ENCODE peak calls at places on chromosomes 16 and 17, in four cellular contexts. O is AG09309, P is ascending aorta, J is fibroblast of the aortic adventitia. I is an unnamed sample.

GRCh38 chr17:38617074-38617860 is 11.5 kb upstream of the SRCIN1 start:
- DNase-seq in J (no peak), P (no peak), O (no peak), I (no peak)

GRCh38 chr16:89547860-89548259 is 12.6 kb upstream of the RPL13 start:
- DNase-seq in P (no peak), J (no peak), O (no peak), I (no peak)

GRCh38 chr16:46972429-46972970 is 974 bp downstream of the DNAJA2 start:
- DNase-seq in P (no peak), J (peak), O (no peak), I (no peak)

GRCh38 chr16:23434380-23434779 is 18.6 kb downstream of the COG7 start:
- DNase-seq in O (no peak), P (no peak), J (peak), I (peak)

GRCh38 chr16:49463529-49463928 is 89.9 kb downstream of the C16orf78 start:
- DNase-seq in P (peak), O (no peak), J (no peak), I (no peak)

GRCh38 chr16:82470506-82471196 is 156.1 kb upstream of the CDH13 start:
- DNase-seq in O (no peak), J (no peak), P (no peak), I (no peak)

GRCh38 chr16:70738083-70738977 is 52.5 kb upstream of the MTSS2 start:
- DNase-seq in O (no peak), J (peak), P (peak), I (peak)

GRCh38 chr17:5678171-5678570 is 93.9 kb upstream of the NLRP1 start:
- DNase-seq in J (no peak), P (no peak), O (no peak), I (no peak)

GRCh38 chr17:21295036-21295952 is 10.8 kb downstream of the MAP2K3 start:
- DNase-seq in J (no peak), O (no peak), P (no peak), I (no peak)

GRCh38 chr17:75959839-75960511 is 19.0 kb downstream of the ACOX1 start:
- DNase-seq in P (no peak), O (no peak), J (no peak), I (no peak)

DNA sequence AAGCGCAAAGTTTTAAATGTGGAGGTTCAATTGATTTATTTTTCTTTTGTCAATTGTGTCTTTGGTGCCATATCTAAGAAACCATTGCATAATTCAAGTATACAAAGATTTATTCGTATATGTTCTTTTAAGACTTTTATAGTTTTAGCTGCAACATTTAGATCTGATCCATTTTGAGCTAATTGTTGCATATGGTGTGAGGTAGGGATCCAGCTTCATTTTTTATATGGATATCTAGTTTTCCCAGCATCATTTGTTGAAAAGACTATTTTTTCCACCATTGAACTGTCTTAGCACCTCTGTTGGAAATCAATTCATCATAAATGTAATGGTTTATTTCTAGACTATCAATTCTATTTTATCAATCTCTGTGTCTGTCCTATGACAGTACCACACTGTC is 2.1 kb upstream of the CCR7 start:
- DNase-seq in J (no peak), O (no peak), P (no peak), I (no peak)
- TF ChIP-seq CTCF in J (no peak), O (no peak), P (no peak), I (no peak)

GRCh38 chr16:58494981-58495860 is 4.7 kb upstream of the NDRG4 start:
- DNase-seq in O (peak), J (peak), P (peak), I (peak)
- TF ChIP-seq CTCF in O (peak), J (peak), P (peak), I (peak)

GRCh38 chr16:8921626-8921984 is 39.5 kb downstream of the LITAFD start:
- DNase-seq in O (no peak), P (no peak), J (no peak), I (no peak)
- TF ChIP-seq CTCF in O (no peak), P (no peak), J (no peak), I (no peak)

GRCh38 chr17:9224485-9224884 is 203.2 kb downstream of the NTN1 start:
- DNase-seq in J (no peak), P (no peak), O (no peak), I (no peak)

GRCh38 chr17:9223531-9223930 is 202.2 kb downstream of the NTN1 start:
- DNase-seq in J (no peak), P (no peak), O (no peak), I (no peak)

GRCh38 chr17:9226130-9226793 is 205.0 kb downstream of the NTN1 start:
- DNase-seq in P (no peak), O (no peak), J (no peak), I (no peak)

GRCh38 chr17:9226794-9227135 is 205.5 kb downstream of the NTN1 start:
- DNase-seq in O (no peak), J (no peak), P (no peak), I (no peak)

GRCh38 chr17:9225305-9226101 is 204.2 kb downstream of the NTN1 start:
- DNase-seq in J (no peak), O (no peak), P (no peak), I (no peak)
- TF ChIP-seq CTCF in J (no peak), O (no peak), P (peak), I (no peak)

GRCh38 chr17:36675250-36675649 is 73.9 kb downstream of the MRM1 start:
- DNase-seq in O (no peak), P (no peak), J (no peak), I (no peak)

GRCh38 chr17:36671144-36671543 is 69.8 kb downstream of the MRM1 start:
- DNase-seq in P (no peak), O (no peak), J (no peak), I (no peak)

GRCh38 chr17:36674278-36674650 is 72.9 kb downstream of the MRM1 start:
- DNase-seq in J (no peak), P (no peak), O (no peak), I (no peak)

GRCh38 chr17:36673637-36674277 is 72.4 kb downstream of the MRM1 start:
- DNase-seq in P (no peak), J (no peak), O (no peak), I (no peak)

GRCh38 chr17:36673068-36673467 is 71.7 kb downstream of the MRM1 start:
- DNase-seq in J (no peak), P (no peak), O (no peak), I (no peak)
- TF ChIP-seq CTCF in J (no peak), P (no peak), O (no peak), I (no peak)

GRCh38 chr17:28714281-28714680 is 2.6 kb upstream of the PROCA1 start:
- DNase-seq in P (no peak), J (no peak), O (no peak), I (no peak)
- TF ChIP-seq CTCF in P (no peak), J (no peak), O (no peak), I (no peak)

GRCh38 chr16:3490911-3491629 is 4.2 kb downstream of the C16orf90 start:
- DNase-seq in J (no peak), O (no peak), P (no peak), I (no peak)
- TF ChIP-seq CTCF in J (no peak), O (no peak), P (no peak), I (no peak)

GRCh38 chr16:28823291-28823718 is 506 bp downstream of the ATXN2L start:
- DNase-seq in J (no peak), P (no peak), O (no peak), I (peak)

GRCh38 chr16:28821874-28822519 is 802 bp upstream of the ATXN2L start:
- DNase-seq in J (no peak), O (no peak), P (no peak), I (no peak)

GRCh38 chr16:28823719-28824547 is 1.1 kb downstream of the ATXN2L start:
- DNase-seq in P (peak), J (peak), O (peak), I (peak)

GRCh38 chr16:28824548-28824973 is 1.8 kb downstream of the ATXN2L start:
- DNase-seq in J (no peak), O (no peak), P (no peak), I (no peak)

DNA sequence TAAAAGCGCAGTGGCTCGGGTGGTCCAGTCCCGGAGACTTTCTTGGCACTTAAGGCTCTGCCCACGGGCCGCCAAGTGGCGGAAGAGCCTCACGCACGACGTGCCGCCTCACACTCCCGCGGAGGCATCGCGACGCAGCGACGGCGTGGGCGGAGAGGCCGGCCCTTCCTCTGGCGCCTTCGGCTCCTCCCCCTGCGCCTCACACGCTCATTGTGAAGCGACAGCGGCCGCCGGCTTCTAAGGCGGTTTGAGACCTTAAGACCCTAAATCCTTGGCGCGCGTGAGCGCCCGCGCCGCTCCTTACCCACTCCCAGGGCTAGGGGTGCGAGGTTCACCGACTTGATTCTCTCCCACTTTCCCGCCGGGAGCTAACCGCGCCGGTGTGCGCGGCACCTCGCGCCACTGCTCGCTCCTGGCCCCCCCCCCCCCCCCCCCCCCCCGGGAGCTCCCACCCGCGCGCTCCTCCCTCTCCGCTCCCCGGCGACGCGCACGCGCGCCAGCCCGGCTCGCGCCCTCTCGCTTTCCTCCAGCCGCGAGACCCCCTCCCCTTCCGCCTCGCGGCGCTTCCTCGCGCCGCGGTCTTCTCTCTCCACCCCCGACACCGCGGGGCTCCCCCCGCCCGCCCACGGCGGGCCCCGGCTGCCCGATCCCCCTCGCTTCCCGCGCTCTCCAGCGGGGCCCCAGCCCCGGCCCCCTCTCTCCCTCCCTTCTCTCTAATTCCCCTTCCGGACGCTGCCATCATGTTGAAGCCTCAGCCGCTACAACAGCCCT is at the start of gene ATXN2L:
- DNase-seq in P (peak), O (peak), J (peak), I (peak)
- TF ChIP-seq CTCF in P (no peak), O (peak), J (no peak), I (no peak)

DNA sequence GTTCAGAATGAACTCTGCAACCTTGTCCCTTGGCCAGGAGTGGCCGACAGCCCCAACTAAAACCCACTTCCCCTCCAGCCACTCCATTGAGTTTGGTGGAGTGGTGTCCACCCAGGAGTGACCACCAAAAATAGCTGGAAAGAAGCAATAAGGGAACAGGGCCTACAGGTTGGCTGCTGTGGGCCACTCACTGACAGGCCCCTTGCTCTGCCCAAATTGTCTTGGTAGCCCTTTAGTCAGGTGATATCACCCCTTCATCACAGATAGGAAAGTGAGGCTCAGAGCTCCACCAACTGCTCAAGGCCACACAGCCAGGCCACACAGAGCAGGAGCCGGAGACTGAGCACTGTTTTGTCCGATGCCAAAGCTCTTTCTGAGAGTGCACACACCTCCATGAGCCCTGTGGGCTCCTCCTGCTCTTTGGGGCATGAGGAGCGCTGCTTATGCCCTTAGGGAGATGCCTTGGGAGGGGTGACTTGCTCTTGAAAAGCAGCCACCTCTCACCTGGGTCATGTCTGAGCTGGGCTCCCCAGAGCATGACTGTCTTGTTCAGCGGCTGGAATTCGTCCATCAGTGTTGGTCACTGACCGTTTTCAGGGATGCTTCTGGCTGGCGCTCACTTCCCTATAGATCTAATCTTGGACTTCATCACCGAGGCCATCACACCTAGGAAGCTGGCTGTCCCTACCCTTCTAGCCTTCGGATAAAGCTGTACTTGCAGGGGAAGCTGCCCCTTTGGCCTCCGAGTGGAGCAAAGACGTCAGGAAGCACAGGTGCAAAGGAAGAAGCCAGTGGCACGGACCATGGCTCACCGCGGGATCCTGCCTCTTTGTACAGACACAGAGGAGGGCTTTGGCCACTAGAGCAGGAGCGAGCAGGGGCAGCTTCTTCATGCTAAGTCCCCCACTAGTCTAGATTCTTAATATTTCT is 186.0 kb upstream of the ZNF469 start:
- DNase-seq in P (no peak), J (no peak), O (no peak), I (no peak)
- TF ChIP-seq CTCF in P (no peak), J (no peak), O (no peak), I (no peak)

I was measured in nephron progenitor cell.